ENCODE peak calls at places on chromosomes 5 and 9, in five cellular contexts. F is K562, B is cardiac muscle cell, Y is GM06990, N is neural crest cell. O is an unnamed sample.

GRCh38 chr5:125408582-125409069 is 662.2 kb upstream of the ZNF608 start:
- DNase-seq in F (no peak), B (peak), Y (peak), N (no peak), O (peak)

GRCh38 chr5:89849819-89850515 is 559.6 kb downstream of the CETN3 start:
- DNase-seq in F (no peak), B (peak), Y (peak), N (no peak), O (no peak)

GRCh38 chr9:134738869-134739659 is 97.5 kb downstream of the COL5A1 start:
- DNase-seq in F (peak), B (peak), Y (no peak), N (peak), O (peak)

GRCh38 chr5:179974281-179974945 is 66.7 kb upstream of the TBC1D9B start:
- DNase-seq in F (no peak), B (no peak), Y (no peak), N (no peak), O (no peak)

GRCh38 chr5:132103380-132103951 is 29.9 kb downstream of the CSF2 start:
- DNase-seq in F (peak), B (peak), Y (peak), N (no peak), O (peak)

GRCh38 chr5:41973087-41973486 is 48.0 kb downstream of the FBXO4 start:
- DNase-seq in F (no peak), B (no peak), Y (no peak), N (no peak), O (no peak)

GRCh38 chr9:95552814-95553546 is 36.2 kb upstream of the PTCH1 start:
- DNase-seq in F (no peak), B (peak), Y (no peak), N (no peak), O (no peak)

GRCh38 chr9:127360829-127361228 is 36.1 kb upstream of the SLC2A8 start:
- DNase-seq in F (peak), B (peak), Y (no peak), N (no peak), O (no peak)

GRCh38 chr5:64166201-64166959 is 737 bp downstream of the RNF180 start:
- DNase-seq in F (no peak), B (peak), Y (no peak), N (peak), O (peak)

GRCh38 chr5:52867809-52868208 is 80.1 kb downstream of the ITGA1 start:
- DNase-seq in F (no peak), B (peak), Y (no peak), N (no peak), O (no peak)

GRCh38 chr5:172502969-172503368 is 48.6 kb upstream of the SH3PXD2B start:
- DNase-seq in F (peak), B (peak), Y (no peak), N (no peak), O (peak)

GRCh38 chr5:2575292-2575691 is 176.2 kb downstream of the IRX2 start:
- DNase-seq in F (no peak), B (no peak), Y (no peak), N (no peak), O (no peak)

GRCh38 chr9:17075758-17076485 is 58.9 kb upstream of the CNTLN start:
- DNase-seq in F (no peak), B (peak), Y (no peak), N (no peak), O (no peak)

GRCh38 chr9:88535226-88535931 is 401 bp downstream of the NXNL2 start:
- DNase-seq in F (no peak), B (no peak), Y (peak), N (no peak), O (peak)

GRCh38 chr5:83430130-83431010 is 41.2 kb upstream of the VCAN start:
- DNase-seq in F (peak), B (peak), Y (no peak), N (peak), O (peak)

GRCh38 chr5:6652025-6652424 is 18.8 kb downstream of the SRD5A1 start:
- DNase-seq in F (no peak), B (no peak), Y (peak), N (no peak), O (no peak)

GRCh38 chr9:91781116-91781515 is 168.9 kb downstream of the ROR2 start:
- DNase-seq in F (no peak), B (no peak), Y (no peak), N (no peak), O (no peak)

GRCh38 chr9:109910616-109911568 is 130.9 kb downstream of the PALM2AKAP2 start:
- DNase-seq in F (no peak), B (peak), Y (no peak), N (no peak), O (no peak)

GRCh38 chr5:129904667-129905466 is 602 bp downstream of the CHSY3 start:
- DNase-seq in F (no peak), B (peak), Y (no peak), N (peak), O (peak)

GRCh38 chr5:109826426-109826825 is 136.7 kb downstream of the MAN2A1 start:
- DNase-seq in F (no peak), B (no peak), Y (no peak), N (no peak), O (no peak)

GRCh38 chr5:44691811-44692210 is 116.9 kb upstream of the MRPS30 start:
- DNase-seq in F (no peak), B (no peak), Y (no peak), N (no peak), O (no peak)

GRCh38 chr5:63233906-63234305 is 655.3 kb downstream of the LRRC70 start:
- DNase-seq in F (no peak), B (peak), Y (no peak), N (no peak), O (no peak)

GRCh38 chr5:35369965-35370790 is 139.9 kb upstream of the PRLR start:
- DNase-seq in F (no peak), B (no peak), Y (no peak), N (no peak), O (no peak)

GRCh38 chr5:43603535-43604363 is 769 bp downstream of the NNT start:
- DNase-seq in F (peak), B (peak), Y (peak), N (peak), O (peak)

GRCh38 chr5:16179511-16179935 is at the start of gene MARCHF11:
- DNase-seq in F (no peak), B (no peak), Y (no peak), N (peak), O (no peak)

GRCh38 chr9:694499-695154 is 146.9 kb upstream of the DMRT1 start:
- DNase-seq in F (no peak), B (peak), Y (no peak), N (no peak), O (no peak)

GRCh38 chr9:127741831-127742434 is 6.8 kb upstream of the TOR2A start:
- DNase-seq in F (peak), B (no peak), Y (no peak), N (peak), O (no peak)

GRCh38 chr5:95861221-95861857 is 38.8 kb upstream of the GLRX start:
- DNase-seq in F (no peak), B (peak), Y (no peak), N (no peak), O (no peak)

GRCh38 chr5:2895196-2895595 is 143.7 kb upstream of the IRX2 start:
- DNase-seq in F (no peak), B (no peak), Y (no peak), N (no peak), O (no peak)

GRCh38 chr5:175659546-175660248 is 1.8 kb downstream of the HRH2 start:
- DNase-seq in F (no peak), B (no peak), Y (no peak), N (no peak), O (no peak)

DNA sequence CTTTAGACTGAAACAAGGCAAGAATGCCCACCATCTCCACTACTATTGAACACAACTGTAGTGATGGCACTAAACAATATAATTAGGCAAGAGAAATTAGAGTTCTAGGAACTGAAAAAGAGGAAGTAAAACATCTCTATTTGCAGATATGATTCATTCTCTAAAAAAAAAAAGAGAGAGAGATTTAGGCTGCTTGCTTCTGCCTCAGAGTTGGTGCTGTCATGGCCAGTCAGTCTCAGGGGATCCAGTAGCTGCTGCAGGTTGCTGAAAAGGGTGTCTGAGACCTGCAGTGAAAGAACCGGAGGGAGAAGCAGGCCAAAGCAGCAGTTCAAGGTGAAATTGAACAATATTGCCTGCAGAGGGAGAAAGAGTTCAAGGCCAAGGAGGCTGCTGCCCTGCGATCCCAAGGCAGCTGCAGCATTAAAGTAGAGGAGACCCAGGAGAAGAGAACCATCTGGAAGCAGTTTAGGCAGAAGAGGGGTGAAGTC is 72.5 kb downstream of the AP3B1 start:
- DNase-seq in F (peak), B (peak), Y (peak), N (no peak), O (peak)
- TF ChIP-seq CTCF in F (peak), B (peak), Y (peak), N (peak), O (peak)

GRCh38 chr5:13976867-13977479 is 32.5 kb upstream of the DNAH5 start:
- DNase-seq in F (peak), B (peak), Y (no peak), N (peak), O (no peak)
- TF ChIP-seq CTCF in F (peak), B (peak), Y (no peak), N (peak), O (no peak)

GRCh38 chr5:137754236-137754960 is at the start of gene HNRNPA0:
- DNase-seq in F (peak), B (peak), Y (peak), N (peak), O (peak)
- TF ChIP-seq CTCF in F (peak), B (peak), Y (no peak), N (no peak), O (no peak)

GRCh38 chr5:112867411-112867810 is 6.3 kb downstream of the SRP19 start:
- DNase-seq in F (no peak), B (no peak), Y (no peak), N (no peak), O (no peak)
- TF ChIP-seq CTCF in F (no peak), B (no peak), Y (no peak), N (no peak), O (no peak)

GRCh38 chr9:112750111-112750766 is at the start of gene SNX30:
- DNase-seq in F (peak), B (peak), Y (peak), N (peak), O (peak)
- TF ChIP-seq CTCF in F (peak), B (no peak), Y (no peak), N (no peak), O (no peak)

GRCh38 chr9:27535701-27536118 is 6.1 kb upstream of the MOB3B start:
- DNase-seq in F (peak), B (no peak), Y (no peak), N (no peak), O (peak)
- TF ChIP-seq CTCF in F (peak), B (no peak), Y (peak), N (peak), O (no peak)

DNA sequence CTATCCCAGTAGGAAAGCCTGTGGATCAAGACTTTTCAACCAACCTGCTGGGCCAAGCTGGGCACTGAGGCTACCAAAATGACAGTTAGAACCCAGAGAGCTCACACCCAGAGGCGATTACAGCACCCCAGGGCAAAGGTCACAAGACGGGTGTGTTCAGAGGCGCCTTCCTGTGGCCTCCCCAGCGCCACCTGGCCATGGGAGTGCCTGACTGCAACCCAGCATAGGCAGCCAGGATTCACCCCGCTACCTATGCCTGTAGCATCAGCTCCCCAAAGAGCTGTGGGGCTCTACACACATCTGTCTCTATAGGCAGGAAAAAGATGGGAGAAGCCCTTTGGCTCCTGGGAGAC is 33.5 kb downstream of the PDGFRB start:
- DNase-seq in F (peak), B (no peak), Y (peak), N (no peak), O (peak)
- TF ChIP-seq CTCF in F (peak), B (peak), Y (peak), N (no peak), O (peak)

DNA sequence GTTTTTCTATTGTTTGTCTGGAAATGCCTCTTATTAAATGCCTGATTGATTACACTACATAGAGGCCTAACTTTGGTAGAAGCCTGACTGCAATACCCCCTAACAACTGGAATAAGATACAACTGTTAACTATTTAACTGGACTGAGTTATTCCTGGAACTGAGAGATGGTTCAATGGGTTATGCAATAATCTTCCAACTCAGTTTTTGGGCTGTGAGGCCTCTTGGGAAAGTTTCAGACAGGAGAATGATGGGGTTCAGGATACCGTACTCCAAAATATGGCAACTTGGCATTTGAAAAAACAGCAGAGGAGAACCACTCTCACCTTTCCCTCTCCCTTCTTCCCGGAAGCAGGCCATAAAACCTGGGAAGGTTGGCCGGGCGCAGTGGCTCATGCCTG is 19.2 kb upstream of the PCDH1 start:
- DNase-seq in F (no peak), B (no peak), Y (no peak), N (no peak), O (no peak)
- TF ChIP-seq CTCF in F (no peak), B (no peak), Y (no peak), N (no peak), O (no peak)

GRCh38 chr5:144467795-144468194 is 297.1 kb downstream of the KCTD16 start:
- DNase-seq in F (no peak), B (peak), Y (no peak), N (peak), O (no peak)
- TF ChIP-seq CTCF in F (no peak), B (peak), Y (peak), N (peak), O (no peak)

GRCh38 chr5:98794414-98795080 is 21.1 kb downstream of the RGMB start:
- DNase-seq in F (no peak), B (no peak), Y (no peak), N (no peak), O (no peak)

GRCh38 chr5:98795243-98795642 is 21.8 kb downstream of the RGMB start:
- DNase-seq in F (no peak), B (no peak), Y (no peak), N (no peak), O (no peak)

GRCh38 chr5:98791928-98792580 is 18.6 kb downstream of the RGMB start:
- DNase-seq in F (no peak), B (no peak), Y (no peak), N (no peak), O (no peak)

GRCh38 chr5:98793223-98793622 is 19.8 kb downstream of the RGMB start:
- DNase-seq in F (no peak), B (no peak), Y (no peak), N (no peak), O (no peak)

DNA sequence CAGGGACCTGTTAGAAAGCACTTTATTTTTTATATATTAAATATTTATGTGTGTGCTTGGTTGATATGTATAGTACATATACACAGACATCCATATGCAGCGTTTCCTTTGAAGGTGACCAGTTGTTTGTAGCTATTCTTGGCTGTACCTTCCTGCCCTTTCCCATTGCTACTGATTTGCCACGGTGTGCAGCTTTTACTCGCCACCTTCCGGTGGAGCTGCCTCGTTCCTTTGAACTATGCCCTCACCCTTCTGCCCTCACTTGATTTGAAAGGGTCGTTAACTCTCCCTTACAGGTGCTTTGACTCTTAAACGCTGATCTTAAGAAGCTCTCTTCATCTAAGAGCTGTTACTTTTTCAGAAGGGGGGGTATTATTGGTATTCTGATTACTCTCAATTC is 20.5 kb downstream of the RGMB start:
- DNase-seq in F (no peak), B (no peak), Y (no peak), N (no peak), O (no peak)
- TF ChIP-seq CTCF in F (no peak), B (no peak), Y (no peak), N (no peak), O (no peak)